ENCODE peak calls at places on chromosomes 6 and 20, in eight cellular contexts. E, F, S, Y, J, Z, R and W are unnamed samples.

GRCh38 chr6:2162089-2162465 is 83.3 kb downstream of the GMDS start:
- DNase-seq in Z (no peak), Y (no peak), F (no peak), R (no peak), S (no peak), E (no peak), J (no peak), W (no peak)

GRCh38 chr6:104526383-104526782 is 333.3 kb downstream of the HACE1 start:
- DNase-seq in Y (no peak), S (no peak), J (no peak), E (peak; percentile 57), F (no peak), Z (no peak), R (no peak), W (no peak)

GRCh38 chr6:56766806-56767178 is 124.1 kb upstream of the DST start:
- DNase-seq in S (peak; percentile 89), F (no peak), Z (no peak), R (peak; percentile 36), J (no peak), Y (no peak), E (no peak), W (no peak)

GRCh38 chr20:5919634-5920544 is 30.4 kb downstream of the TRMT6 start:
- DNase-seq in R (no peak), Y (no peak), Z (peak; percentile 36), S (peak; percentile 20), F (no peak), E (no peak), J (no peak), W (no peak)

GRCh38 chr6:31874836-31875572 is 3.8 kb downstream of the SLC44A4 start:
- DNase-seq in Z (no peak), J (no peak), E (no peak), R (no peak), F (no peak), Y (no peak), S (no peak), W (no peak)

GRCh38 chr6:22643780-22644179 is 74.4 kb downstream of the HDGFL1 start:
- DNase-seq in Y (no peak), Z (no peak), R (no peak), J (no peak), E (no peak), F (no peak), S (no peak), W (no peak)

GRCh38 chr20:1376007-1376406 is 16.8 kb downstream of the FKBP1A start:
- DNase-seq in R (no peak), S (no peak), E (no peak), Y (no peak), F (no peak), Z (no peak), J (no peak), W (no peak)

GRCh38 chr6:63904844-63905243 is 269.2 kb downstream of the PHF3 start:
- DNase-seq in E (peak; percentile 62), S (peak; percentile 85), Z (no peak), J (no peak), F (no peak), Y (no peak), R (peak; percentile 62), W (no peak)

GRCh38 chr6:30162265-30163089 is 869 bp upstream of the TRIM15 start:
- DNase-seq in Z (no peak), R (no peak), F (no peak), S (no peak), J (no peak), Y (no peak), E (no peak), W (no peak)

GRCh38 chr6:75084872-75085381 is 120.9 kb downstream of the COL12A1 start:
- DNase-seq in J (no peak), F (no peak), Z (no peak), R (no peak), Y (no peak), S (no peak), E (peak; percentile 76), W (no peak)

GRCh38 chr6:2693191-2693590 is 57.5 kb downstream of the MYLK4 start:
- DNase-seq in F (no peak), Z (peak; percentile 91), E (no peak), R (no peak), J (no peak), S (no peak), Y (no peak), W (no peak)

GRCh38 chr6:6734463-6735455 is 146.2 kb downstream of the LY86 start:
- DNase-seq in E (no peak), Y (no peak), R (peak; percentile 12), J (no peak), Z (no peak), F (no peak), S (no peak), W (no peak)

GRCh38 chr6:2840794-2841061 is 935 bp downstream of the SERPINB1 start:
- DNase-seq in Y (no peak), J (no peak), R (no peak), S (no peak), Z (no peak), F (no peak), E (no peak), W (no peak)

GRCh38 chr6:46367365-46367764 is 123.9 kb downstream of the RCAN2 start:
- DNase-seq in Z (no peak), F (no peak), R (no peak), J (no peak), S (no peak), E (no peak), Y (no peak), W (no peak)

GRCh38 chr20:23242104-23242503 is 108.5 kb upstream of the NXT1 start:
- DNase-seq in Z (no peak), F (no peak), S (no peak), E (no peak), R (no peak), Y (no peak), J (no peak), W (no peak)

GRCh38 chr6:45265246-45265645 is 62.9 kb upstream of the RUNX2 start:
- DNase-seq in S (peak; percentile 79), J (no peak), E (no peak), Y (no peak), Z (no peak), R (no peak), F (no peak), W (no peak)